ENCODE peak calls at places on chromosomes 12 and 14, in four cellular contexts. J, E, H and G are unnamed samples.

GRCh38 chr12:64099430-64099829 is 122.7 kb downstream of the KICS2 start:
- DNase-seq in J (peak; percentile 65), E (peak; percentile 65), H (no peak), G (no peak)

GRCh38 chr12:124862768-124863408 is 776 bp downstream of the SCARB1 start:
- DNase-seq in J (no peak), E (peak; percentile 21), H (no peak), G (no peak)

GRCh38 chr14:104794641-104795467 is 694 bp downstream of the AKT1 start:
- DNase-seq in H (peak; percentile 26), J (no peak), E (no peak), G (no peak)

GRCh38 chr12:3200032-3200617 is 122.9 kb downstream of the TSPAN9 start:
- DNase-seq in E (peak; percentile 57), J (no peak), H (no peak), G (peak; percentile 86)

GRCh38 chr12:52244615-52244994 is 11.6 kb downstream of the KRT7 start:
- DNase-seq in J (no peak), E (no peak), H (no peak), G (no peak)

GRCh38 chr14:22179190-22179589 is 409.8 kb downstream of the DAD1 start:
- DNase-seq in J (no peak), E (no peak), H (no peak), G (no peak)

GRCh38 chr12:10617868-10618267 is 4.5 kb upstream of the MAGOHB start:
- DNase-seq in J (no peak), H (no peak), E (no peak), G (no peak)

GRCh38 chr14:43706901-43707300 is 800.2 kb downstream of the FSCB start:
- DNase-seq in E (no peak), J (no peak), H (no peak), G (no peak)

GRCh38 chr14:70086685-70087379 is 101.9 kb downstream of the SLC8A3 start:
- DNase-seq in H (no peak), J (peak; percentile 2), E (no peak), G (no peak)

GRCh38 chr12:50302686-50303085 is 19.4 kb upstream of the LIMA1 start:
- DNase-seq in J (no peak), E (no peak), H (no peak), G (no peak)

GRCh38 chr14:86296173-86296572 is 766.2 kb downstream of the FLRT2 start:
- DNase-seq in J (peak; percentile 28), H (no peak), E (no peak), G (no peak)

GRCh38 chr12:90921536-90921935 is 33.4 kb downstream of the CCER1 start:
- DNase-seq in E (no peak), J (no peak), H (no peak), G (no peak)

GRCh38 chr14:58082011-58082410 is 70.0 kb downstream of the ARMH4 start:
- DNase-seq in E (no peak), J (no peak), H (no peak), G (no peak)

GRCh38 chr14:80587096-80587724 is 354.3 kb downstream of the CEP128 start:
- DNase-seq in J (peak; percentile 27), H (no peak), E (no peak), G (no peak)

GRCh38 chr12:91098942-91099341 is 12.4 kb downstream of the LUM start:
- DNase-seq in J (peak; percentile 71), H (no peak), E (peak; percentile 39), G (no peak)

GRCh38 chr14:84234281-84234680 is 1295.7 kb upstream of the FLRT2 start:
- DNase-seq in E (no peak), H (no peak), J (no peak), G (no peak)

GRCh38 chr14:67776653-67777322 is 39.6 kb downstream of the ZFYVE26 start:
- DNase-seq in J (no peak), H (no peak), E (no peak), G (no peak)

GRCh38 chr14:21796912-21797311 is 123.3 kb upstream of the OR4E1 start:
- DNase-seq in J (no peak), E (no peak), H (no peak), G (no peak)

GRCh38 chr14:71694888-71695505 is 237.2 kb upstream of the RGS6 start:
- DNase-seq in H (no peak), J (no peak), E (no peak), G (no peak)

GRCh38 chr14:38206689-38207088 is 1.0 kb upstream of the SSTR1 start:
- DNase-seq in J (no peak), E (no peak), H (no peak), G (no peak)

GRCh38 chr12:6363330-6364036 is 11.9 kb downstream of the SCNN1A start:
- DNase-seq in J (no peak), H (peak; percentile 30), E (peak; percentile 80), G (peak; percentile 90)

GRCh38 chr14:57937681-57938080 is 71.8 kb upstream of the SLC35F4 start:
- DNase-seq in H (no peak), E (no peak), J (no peak), G (no peak)

GRCh38 chr14:103685276-103686211 is 29.7 kb downstream of the XRCC3 start:
- DNase-seq in E (no peak), J (no peak), H (no peak), G (peak; percentile 24)